ENCODE peak calls at places on chromosomes 3 and 15, in ten cellular contexts. M, U, I, F, W, H, J, D, Q and S are unnamed samples.

GRCh38 chr3:96755519-96755918 is 58.9 kb upstream of the EPHA6 start:
- DNase-seq in M (no peak), U (no peak), I (no peak), F (no peak), W (no peak), H (no peak), J (no peak), D (no peak), Q (no peak), S (no peak)

GRCh38 chr15:70125605-70126004 is 27.9 kb upstream of the TLE3 start:
- DNase-seq in M (no peak), U (no peak), I (no peak), F (no peak), W (no peak), H (no peak), J (no peak), D (no peak), Q (no peak), S (no peak)

GRCh38 chr3:134330895-134331810 is 43.1 kb downstream of the AMOTL2 start:
- DNase-seq in M (no peak), U (no peak), I (no peak), F (no peak), W (no peak), H (no peak), J (peak), D (no peak), Q (no peak), S (no peak)

GRCh38 chr3:197458906-197459470 is 96.8 kb downstream of the BDH1 start:
- DNase-seq in M (no peak), U (no peak), I (no peak), F (peak), W (no peak), H (no peak), J (no peak), D (no peak), Q (no peak), S (peak)

GRCh38 chr15:36029606-36030005 is 483.6 kb upstream of the DPH6 start:
- DNase-seq in M (no peak), U (no peak), I (no peak), F (no peak), W (no peak), H (no peak), J (no peak), D (no peak), Q (no peak), S (no peak)

GRCh38 chr3:177836671-177837070 is 639.4 kb upstream of the TBL1XR1 start:
- DNase-seq in M (no peak), U (no peak), I (no peak), F (no peak), W (no peak), H (no peak), J (no peak), D (no peak), Q (no peak), S (no peak)

GRCh38 chr15:74845208-74845568 is 2.2 kb upstream of the ULK3 start:
- DNase-seq in M (no peak), U (no peak), I (no peak), F (no peak), W (no peak), H (no peak), J (no peak), D (peak), Q (no peak), S (peak)

GRCh38 chr3:126179825-126180476 is 435 bp downstream of the ALDH1L1 start:
- DNase-seq in M (no peak), U (peak), I (peak), F (peak), W (no peak), H (peak), J (no peak), D (no peak), Q (peak), S (no peak)

GRCh38 chr3:18586076-18586475 is 160.9 kb upstream of the SATB1 start:
- DNase-seq in M (no peak), U (no peak), I (no peak), F (no peak), W (no peak), H (no peak), J (no peak), D (no peak), Q (no peak), S (no peak)

GRCh38 chr15:81304226-81304625 is 19.7 kb downstream of the STARD5 start:
- DNase-seq in M (no peak), U (no peak), I (no peak), F (no peak), W (peak), H (peak), J (no peak), D (peak), Q (peak), S (no peak)

GRCh38 chr15:88124199-88124598 is 132.3 kb downstream of the NTRK3 start:
- DNase-seq in M (no peak), U (no peak), I (no peak), F (no peak), W (peak), H (no peak), J (no peak), D (no peak), Q (no peak), S (no peak)

GRCh38 chr3:99355465-99355864 is 282.9 kb upstream of the COL8A1 start:
- DNase-seq in M (no peak), U (no peak), I (no peak), F (no peak), W (no peak), H (no peak), J (no peak), D (no peak), Q (no peak), S (no peak)

GRCh38 chr3:188491276-188491687 is 337.3 kb downstream of the LPP start:
- DNase-seq in M (no peak), U (no peak), I (no peak), F (no peak), W (no peak), H (no peak), J (no peak), D (no peak), Q (no peak), S (no peak)

GRCh38 chr3:197029511-197030167 is at the start of gene MELTF:
- DNase-seq in M (peak), U (peak), I (peak), F (peak), W (no peak), H (peak), J (peak), D (peak), Q (peak), S (peak)

GRCh38 chr15:24784506-24784905 is 108.9 kb downstream of the NPAP1 start:
- DNase-seq in M (no peak), U (no peak), I (no peak), F (no peak), W (no peak), H (no peak), J (no peak), D (no peak), Q (no peak), S (no peak)

GRCh38 chr3:99348451-99348850 is 289.9 kb upstream of the COL8A1 start:
- DNase-seq in M (no peak), U (no peak), I (no peak), F (no peak), W (no peak), H (no peak), J (no peak), D (no peak), Q (no peak), S (no peak)

GRCh38 chr15:51492528-51492927 is 130.0 kb downstream of the DMXL2 start:
- DNase-seq in M (no peak), U (peak), I (no peak), F (no peak), W (no peak), H (peak), J (no peak), D (no peak), Q (no peak), S (no peak)

GRCh38 chr15:81612631-81613030 is 238.6 kb upstream of the TMC3 start:
- DNase-seq in M (no peak), U (no peak), I (no peak), F (no peak), W (no peak), H (no peak), J (no peak), D (no peak), Q (no peak), S (no peak)

GRCh38 chr3:37556789-37557301 is 304.8 kb upstream of the CTDSPL start:
- DNase-seq in M (no peak), U (no peak), I (no peak), F (no peak), W (no peak), H (peak), J (no peak), D (no peak), Q (no peak), S (peak)

GRCh38 chr3:37945803-37946530 is 44.6 kb upstream of the VILL start:
- DNase-seq in M (no peak), U (no peak), I (no peak), F (no peak), W (no peak), H (no peak), J (peak), D (no peak), Q (peak), S (no peak)

GRCh38 chr15:70271422-70272088 is 173.8 kb upstream of the TLE3 start:
- DNase-seq in M (no peak), U (no peak), I (no peak), F (peak), W (peak), H (peak), J (peak), D (no peak), Q (peak), S (peak)

GRCh38 chr15:69823223-69823907 is 274.4 kb downstream of the TLE3 start:
- DNase-seq in M (no peak), U (no peak), I (no peak), F (no peak), W (no peak), H (no peak), J (peak), D (no peak), Q (no peak), S (no peak)

GRCh38 chr3:121836069-121836468 is 1.1 kb downstream of the EAF2 start:
- DNase-seq in M (no peak), U (no peak), I (no peak), F (no peak), W (no peak), H (no peak), J (no peak), D (no peak), Q (no peak), S (no peak)

GRCh38 chr3:121839962-121840361 is 5.0 kb downstream of the EAF2 start:
- DNase-seq in M (no peak), U (no peak), I (no peak), F (no peak), W (no peak), H (no peak), J (no peak), D (no peak), Q (no peak), S (no peak)

GRCh38 chr3:121834079-121834730 is 655 bp downstream of the IQCB1 start:
- DNase-seq in M (no peak), U (peak), I (no peak), F (peak), W (peak), H (peak), J (no peak), D (no peak), Q (no peak), S (no peak)

GRCh38 chr3:121834734-121835709 is at the start of the genes EAF2 and IQCB1:
- DNase-seq in M (peak), U (peak), I (peak), F (peak), W (peak), H (peak), J (peak), D (peak), Q (peak), S (peak)
- TF ChIP-seq POLR2A in M (peak), U (peak), I (peak), F (peak), W (peak), H (peak), J (peak), D (peak), Q (peak), S (peak)

GRCh38 chr3:140219923-140220452 is 285.0 kb downstream of the CLSTN2 start:
- DNase-seq in M (no peak), U (no peak), I (no peak), F (no peak), W (no peak), H (peak), J (peak), D (no peak), Q (no peak), S (no peak)

GRCh38 chr3:140219161-140219745 is 284.3 kb downstream of the CLSTN2 start:
- DNase-seq in M (no peak), U (no peak), I (no peak), F (no peak), W (no peak), H (no peak), J (no peak), D (no peak), Q (no peak), S (no peak)

DNA sequence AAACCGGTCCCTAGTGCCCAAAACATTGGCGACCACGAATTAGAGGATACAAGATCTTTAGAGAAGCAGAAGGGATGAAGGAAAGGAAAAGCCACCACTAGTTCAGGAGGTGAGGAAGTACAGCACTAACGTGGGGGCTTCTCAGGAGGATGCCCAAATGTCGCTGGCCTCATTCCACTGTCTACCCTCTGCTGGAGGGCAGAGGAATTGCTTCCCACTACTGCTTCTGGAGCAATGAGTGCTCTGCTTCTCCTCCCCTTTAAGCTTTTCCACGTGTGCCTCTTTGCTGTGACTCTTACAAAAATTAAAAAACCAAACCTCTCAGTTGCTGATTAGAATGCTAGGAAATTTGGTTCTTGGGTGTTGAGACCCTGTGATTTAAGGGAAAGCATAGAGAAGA is 281.3 kb downstream of the CLSTN2 start:
- DNase-seq in M (no peak), U (no peak), I (no peak), F (no peak), W (no peak), H (no peak), J (peak), D (no peak), Q (no peak), S (no peak)
- TF ChIP-seq CTCF in M (peak), U (peak), I (no peak), F (no peak), W (no peak), H (peak), J (no peak), D (peak), Q (peak), S (no peak)

DNA sequence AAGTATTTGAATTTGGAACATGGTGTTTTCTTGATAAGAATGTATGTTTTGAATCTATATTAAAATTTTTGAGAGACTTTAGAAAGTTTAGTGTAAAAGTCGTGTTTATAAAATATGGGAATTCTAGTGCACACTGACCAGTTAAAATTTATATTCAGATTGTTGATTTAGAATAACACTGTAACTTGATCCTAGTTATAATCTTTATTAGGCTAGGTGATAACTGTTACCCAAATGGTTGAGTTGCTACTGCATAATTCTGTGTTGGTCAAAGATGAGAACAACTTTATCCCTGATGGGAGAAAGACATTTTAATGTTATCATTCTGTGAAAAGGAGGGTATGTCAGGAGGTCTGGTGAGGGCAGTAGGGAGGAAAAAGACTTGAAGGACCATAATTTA is 249.3 kb downstream of the UBE2E2 start:
- DNase-seq in M (no peak), U (no peak), I (no peak), F (no peak), W (no peak), H (no peak), J (no peak), D (no peak), Q (no peak), S (no peak)
- H3K27ac ChIP-seq in M (no peak), U (no peak), I (no peak), F (no peak), W (no peak), H (no peak), J (no peak), D (no peak), Q (no peak), S (no peak)

DNA sequence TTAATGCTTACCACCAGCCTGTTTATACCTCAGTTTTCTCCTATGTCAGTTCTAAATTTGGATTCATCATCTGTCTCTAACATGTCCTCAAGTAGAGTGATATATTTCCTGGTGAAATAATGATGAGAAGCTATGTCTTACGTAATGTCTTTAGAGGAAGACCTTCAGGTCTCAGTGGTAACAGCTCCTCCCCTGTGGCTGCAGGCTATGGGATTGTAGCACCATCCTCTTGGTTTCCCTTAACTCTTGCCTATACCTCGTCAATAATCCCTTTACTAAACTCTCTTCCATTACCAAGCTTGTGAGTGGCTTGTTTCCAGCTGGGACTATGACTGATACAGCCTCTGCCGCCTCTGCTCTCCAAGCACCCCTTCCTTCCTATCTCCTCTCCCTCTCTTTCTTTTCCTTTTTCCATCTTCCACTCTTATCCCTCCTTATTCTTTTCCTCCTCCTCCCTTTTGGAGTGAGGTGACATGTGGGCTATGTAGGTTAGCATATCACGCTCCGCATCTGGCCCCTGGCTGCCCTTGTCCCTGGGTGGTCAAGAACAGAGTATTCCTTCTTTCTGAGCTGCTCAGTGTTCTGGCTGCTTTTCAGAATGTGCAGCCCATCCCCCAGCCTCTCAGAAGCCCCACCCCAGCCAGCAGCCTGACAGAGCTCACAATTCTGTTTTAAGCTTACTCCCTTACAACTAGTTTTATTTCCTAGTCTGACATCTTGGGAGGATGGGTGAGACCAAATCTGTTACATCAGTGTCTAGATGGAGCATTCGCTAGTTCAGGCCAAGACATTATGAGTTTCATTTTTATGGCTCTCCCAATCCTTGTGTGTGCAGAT is 74.9 kb upstream of the RNU6-1 start:
- DNase-seq in M (no peak), U (peak), I (peak), F (peak), W (peak), H (peak), J (peak), D (no peak), Q (peak), S (no peak)
- TF ChIP-seq POLR2A in M (no peak), U (no peak), I (no peak), F (no peak), W (no peak), H (peak), J (no peak), D (no peak), Q (no peak), S (no peak)

GRCh38 chr3:162684260-162684659 is 1187.7 kb downstream of the OTOL1 start:
- DNase-seq in M (no peak), U (no peak), I (no peak), F (no peak), W (no peak), H (no peak), J (no peak), D (no peak), Q (no peak), S (no peak)
- TF ChIP-seq CTCF in M (no peak), U (no peak), I (no peak), F (no peak), W (no peak), H (no peak), J (no peak), D (no peak), Q (no peak), S (no peak)

DNA sequence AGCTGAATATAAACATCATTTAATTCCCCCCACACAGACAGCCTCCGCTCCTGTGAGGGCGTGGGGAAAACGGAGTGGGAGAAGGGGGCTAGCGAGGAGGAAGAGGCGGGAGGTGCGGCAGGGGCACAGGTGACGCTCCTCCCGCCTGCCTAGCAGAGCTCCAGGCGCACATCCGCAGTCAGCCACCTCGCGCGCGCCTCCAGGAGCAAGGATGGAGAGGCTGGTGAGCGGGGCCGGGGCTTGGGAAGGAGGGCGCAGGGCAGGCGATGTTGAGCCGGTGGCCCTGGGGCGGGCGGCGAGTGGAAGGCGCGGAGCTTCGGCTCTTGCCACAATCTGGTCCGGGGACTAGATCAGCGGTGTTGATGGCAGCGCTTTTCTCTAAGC is at the start of gene CD200:
- DNase-seq in M (no peak), U (no peak), I (peak), F (peak), W (peak), H (peak), J (no peak), D (peak), Q (peak), S (peak)
- H3K27ac ChIP-seq in M (peak), U (no peak), I (peak), F (peak), W (peak), H (peak), J (no peak), D (peak), Q (peak), S (peak)

GRCh38 chr3:57718118-57718517 is 25.2 kb upstream of the DENND6A start:
- DNase-seq in M (no peak), U (no peak), I (no peak), F (no peak), W (no peak), H (no peak), J (no peak), D (no peak), Q (no peak), S (no peak)

GRCh38 chr3:57715672-57716071 is 22.8 kb upstream of the DENND6A start:
- DNase-seq in M (no peak), U (no peak), I (no peak), F (no peak), W (no peak), H (no peak), J (no peak), D (no peak), Q (no peak), S (no peak)

GRCh38 chr3:57717491-57717890 is 24.6 kb upstream of the DENND6A start:
- DNase-seq in M (no peak), U (no peak), I (no peak), F (no peak), W (no peak), H (no peak), J (no peak), D (no peak), Q (no peak), S (no peak)
- TF ChIP-seq POLR2A in M (no peak), U (no peak), I (no peak), F (no peak), W (no peak), H (no peak), J (no peak), D (no peak), Q (no peak), S (no peak)